ENCODE peak calls at places on chromosomes 12 and 14, in five cellular contexts. C is endothelial cell, P is choroid plexus epithelial cell, L is fibroblast of lung, O is A673. X is an unnamed sample.

GRCh38 chr12:52351196-52352059 is 15.9 kb downstream of the KRT85 start:
- DNase-seq in P (no peak), C (no peak), L (no peak), O (no peak), X (no peak)

GRCh38 chr12:100982511-100983183 is 188.1 kb downstream of the ANO4 start:
- DNase-seq in P (no peak), C (no peak), L (no peak), O (no peak), X (no peak)

GRCh38 chr12:27635349-27635972 is 60.8 kb upstream of the REP15 start:
- DNase-seq in L (peak), P (peak), C (no peak), O (peak), X (peak)

GRCh38 chr12:57627504-57628279 is 5.3 kb downstream of the B4GALNT1 start:
- DNase-seq in C (peak), O (no peak), L (no peak), P (no peak), X (no peak)

GRCh38 chr14:44963775-44964380 is 1.9 kb downstream of the TOGARAM1 start:
- DNase-seq in C (no peak), L (peak), O (no peak), P (no peak), X (no peak)

GRCh38 chr12:125193798-125194562 is 128.7 kb downstream of the AACS start:
- DNase-seq in L (peak), O (peak), C (no peak), P (no peak), X (no peak)

GRCh38 chr14:21014761-21015190 is 10.1 kb downstream of the NDRG2 start:
- DNase-seq in P (peak), L (peak), O (peak), C (peak), X (peak)

GRCh38 chr12:51198568-51199400 is 19.1 kb downstream of the POU6F1 start:
- DNase-seq in L (no peak), C (no peak), P (peak), O (no peak), X (no peak)

GRCh38 chr14:55324812-55325211 is 53.6 kb downstream of the FBXO34 start:
- DNase-seq in C (no peak), L (no peak), O (no peak), P (no peak), X (no peak)

GRCh38 chr14:102117852-102118251 is 21.8 kb upstream of the WDR20 start:
- DNase-seq in P (no peak), L (no peak), C (no peak), O (no peak), X (no peak)

GRCh38 chr12:14403711-14404164 is 38.3 kb downstream of the ATF7IP start:
- DNase-seq in O (peak), P (peak), C (no peak), L (peak), X (peak)

GRCh38 chr12:45703942-45704341 is 25.6 kb upstream of the ARID2 start:
- DNase-seq in O (no peak), L (peak), P (peak), C (no peak), X (no peak)

GRCh38 chr12:12384601-12385321 is 27.9 kb downstream of the BORCS5 start:
- DNase-seq in O (no peak), P (peak), L (peak), C (no peak), X (no peak)

GRCh38 chr12:21773263-21773741 is 1.2 kb downstream of the KCNJ8 start:
- DNase-seq in C (peak), L (peak), O (peak), P (peak), X (no peak)

GRCh38 chr14:102096569-102097188 is 9.8 kb upstream of the HSP90AA1 start:
- DNase-seq in C (peak), L (peak), O (peak), P (peak), X (peak)

GRCh38 chr12:96399081-96399918 is 939 bp downstream of the CDK17 start:
- DNase-seq in O (peak), P (peak), C (peak), L (peak), X (peak)

GRCh38 chr12:24596768-24597388 is 352.0 kb downstream of the BCAT1 start:
- DNase-seq in O (peak), C (no peak), L (peak), P (peak), X (peak)

GRCh38 chr12:26493656-26494055 is 298.3 kb downstream of the SSPN start:
- DNase-seq in O (no peak), P (no peak), L (peak), C (no peak), X (no peak)

GRCh38 chr12:124767075-124767821 is 96.4 kb downstream of the SCARB1 start:
- DNase-seq in L (peak), O (peak), P (peak), C (peak), X (peak)

GRCh38 chr14:81594012-81594411 is 60.4 kb upstream of the SEL1L start:
- DNase-seq in L (no peak), C (no peak), O (peak), P (peak), X (no peak)

DNA sequence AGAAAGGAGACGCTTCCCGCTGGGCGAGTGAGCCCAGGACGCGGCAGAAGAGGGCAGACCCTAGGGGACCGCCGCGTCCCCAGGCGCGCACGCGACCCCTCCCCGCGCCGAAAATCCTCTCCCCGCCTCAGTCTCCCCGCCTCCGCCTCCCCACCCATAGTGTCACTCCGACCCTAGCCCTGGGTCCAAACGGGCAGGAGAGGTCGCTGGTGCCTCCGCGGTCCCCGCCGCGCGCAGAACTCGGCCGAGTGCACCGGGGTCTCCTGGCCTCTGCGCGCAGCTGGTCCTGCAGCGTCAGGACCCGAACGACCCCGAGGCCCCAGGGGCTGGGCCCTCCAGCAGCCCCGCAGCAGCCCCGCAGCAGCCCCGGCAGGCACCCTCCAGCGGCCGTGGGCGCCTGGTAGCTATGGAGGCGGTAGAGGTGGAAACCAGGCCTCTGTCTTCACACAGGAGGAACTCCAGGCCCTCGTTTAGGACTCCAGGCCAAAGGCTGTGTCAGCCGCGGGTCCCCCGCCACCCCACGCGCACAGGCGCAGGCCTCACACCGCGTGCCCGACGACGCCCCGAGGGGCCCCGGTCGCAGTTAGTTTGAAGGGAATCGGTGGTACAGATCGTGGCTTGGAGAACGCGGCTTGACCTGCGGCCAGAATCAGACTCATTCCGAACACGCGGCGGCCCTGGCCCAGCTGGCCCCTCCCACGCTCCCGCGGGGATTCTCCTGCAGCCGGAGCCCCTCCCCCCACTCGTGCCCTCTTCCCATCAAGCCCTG is 60.0 kb upstream of the EIF5 start:
- DNase-seq in L (no peak), P (no peak), C (no peak), O (no peak), X (peak)
- TF ChIP-seq CTCF in L (no peak), P (no peak), C (no peak), O (no peak), X (no peak)

GRCh38 chr12:65605019-65605418 is 219.3 kb upstream of the HMGA2 start:
- DNase-seq in C (no peak), L (peak), P (peak), O (no peak), X (no peak)

GRCh38 chr12:65606008-65606766 is 218.1 kb upstream of the HMGA2 start:
- DNase-seq in C (no peak), P (no peak), O (peak), L (no peak), X (no peak)

GRCh38 chr12:65602579-65603295 is 221.5 kb upstream of the HMGA2 start:
- DNase-seq in C (peak), O (peak), P (peak), L (peak), X (peak)

GRCh38 chr12:65602191-65602578 is 222.1 kb upstream of the HMGA2 start:
- DNase-seq in C (no peak), L (peak), P (no peak), O (no peak), X (no peak)

DNA sequence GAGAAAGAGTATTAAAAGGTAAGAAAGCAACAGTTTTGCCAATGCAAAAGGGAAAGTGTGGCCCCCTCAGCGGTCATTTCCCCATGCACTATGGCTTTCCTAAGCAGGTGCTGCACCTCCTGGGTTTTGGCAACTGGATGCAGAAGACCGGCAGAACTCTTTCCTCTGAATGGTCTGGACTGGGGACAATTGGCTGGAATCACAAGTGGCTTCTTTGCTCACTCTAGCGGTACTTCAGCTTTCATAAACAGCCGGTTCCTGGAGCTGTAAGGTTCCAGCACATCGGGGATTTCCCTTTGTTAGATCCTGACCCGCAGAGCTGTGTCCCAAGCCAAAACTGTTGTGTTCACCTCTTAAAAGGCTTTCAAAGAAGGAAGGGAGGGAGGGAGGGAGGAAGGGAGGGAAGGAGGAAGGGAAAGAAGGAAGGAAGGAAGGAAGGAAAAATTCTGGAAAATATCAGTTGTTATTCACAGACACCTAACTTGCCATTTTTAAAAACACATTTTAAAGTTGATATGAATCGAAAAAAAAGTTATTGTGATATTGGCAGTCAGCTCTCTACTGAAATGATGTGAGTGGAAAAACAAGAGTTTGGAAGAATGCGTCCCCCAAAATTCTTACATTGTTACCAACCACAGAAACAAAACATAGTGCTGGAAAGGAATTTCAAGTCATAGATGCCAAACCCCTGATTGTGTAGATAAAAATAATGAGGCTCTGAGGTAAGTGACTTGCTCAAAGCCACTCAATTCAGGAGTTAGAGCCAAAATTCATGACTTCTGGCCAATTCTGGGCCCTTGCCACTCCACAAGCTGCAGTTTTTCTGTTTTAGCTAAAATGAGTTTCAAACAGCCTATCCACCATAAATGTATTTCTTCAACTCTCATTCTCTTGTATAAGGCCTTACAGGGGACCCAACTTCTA is 220.6 kb upstream of the HMGA2 start:
- DNase-seq in P (peak), L (peak), O (peak), C (no peak), X (no peak)
- TF ChIP-seq CTCF in P (no peak), L (no peak), O (no peak), C (no peak), X (no peak)

GRCh38 chr14:34875031-34875922 is at the start of gene BAZ1A:
- DNase-seq in L (peak), O (peak), P (peak), C (no peak), X (peak)
- TF ChIP-seq CTCF in L (no peak), O (no peak), P (no peak), C (no peak), X (peak)

DNA sequence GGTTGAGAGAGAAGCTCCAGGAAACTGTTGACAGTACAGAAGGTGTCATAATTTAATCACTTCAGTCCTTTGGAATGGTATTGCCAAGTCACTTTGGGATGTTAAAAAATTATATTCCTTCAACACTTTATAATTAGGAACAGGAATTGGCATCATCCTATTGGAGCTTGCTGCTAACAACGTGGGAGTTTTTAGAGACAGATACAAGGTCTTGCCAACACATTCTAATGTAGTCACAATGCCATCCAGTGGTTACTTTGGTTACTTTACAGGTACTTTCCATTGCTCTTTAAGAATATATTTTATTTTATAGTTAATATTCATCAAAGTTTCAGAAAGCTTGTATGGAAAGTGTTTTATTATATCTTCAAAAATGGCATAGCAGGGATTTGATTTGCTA is 310.1 kb downstream of the SYT1 start:
- DNase-seq in O (peak), P (peak), C (no peak), L (peak), X (no peak)
- TF ChIP-seq CTCF in O (peak), P (peak), C (no peak), L (peak), X (no peak)

DNA sequence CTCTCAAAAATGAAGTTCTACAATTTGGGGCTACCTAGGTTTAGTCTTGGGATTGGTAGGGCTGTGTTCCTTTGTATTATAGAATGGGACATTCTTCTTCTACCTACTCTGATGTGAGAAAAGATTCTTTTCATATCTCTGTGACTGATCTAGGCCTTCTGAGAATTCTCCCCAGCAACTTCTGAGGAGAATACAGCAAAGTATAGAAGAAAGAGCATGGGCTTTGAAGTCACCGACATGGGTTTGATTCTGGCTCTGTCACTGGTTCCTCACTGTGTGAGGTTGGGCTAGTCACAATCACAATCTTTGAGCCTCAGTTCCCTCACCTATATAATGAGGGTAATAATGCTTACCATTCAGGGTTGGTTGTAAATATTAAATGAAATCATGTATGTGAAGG is 5.0 kb downstream of the ATN1 start:
- DNase-seq in P (no peak), O (no peak), L (no peak), C (no peak), X (no peak)
- TF ChIP-seq CTCF in P (no peak), O (no peak), L (no peak), C (no peak), X (no peak)

GRCh38 chr12:132075714-132076553 is 68.2 kb downstream of the DDX51 start:
- DNase-seq in C (no peak), L (no peak), P (no peak), O (no peak), X (no peak)

GRCh38 chr12:132074216-132074615 is 69.9 kb downstream of the DDX51 start:
- DNase-seq in C (no peak), L (no peak), O (no peak), P (no peak), X (no peak)

GRCh38 chr12:132077322-132078100 is 66.6 kb downstream of the DDX51 start:
- DNase-seq in O (no peak), P (no peak), L (no peak), C (no peak), X (no peak)

GRCh38 chr12:132078190-132078589 is 65.9 kb downstream of the DDX51 start:
- DNase-seq in L (peak), P (peak), O (peak), C (no peak), X (no peak)

GRCh38 chr12:132075026-132075713 is 68.9 kb downstream of the DDX51 start:
- DNase-seq in O (no peak), L (no peak), C (no peak), P (peak), X (no peak)
- TF ChIP-seq CTCF in O (peak), L (no peak), C (peak), P (peak), X (no peak)

GRCh38 chr12:121915841-121916321 is 2.5 kb upstream of the CFAP251 start:
- DNase-seq in P (peak), L (no peak), C (no peak), O (peak), X (no peak)

GRCh38 chr12:121918679-121919038 is 267 bp downstream of the CFAP251 start:
- DNase-seq in P (no peak), L (no peak), O (no peak), C (no peak), X (no peak)

GRCh38 chr12:121916719-121917118 is 1.7 kb upstream of the CFAP251 start:
- DNase-seq in L (peak), P (peak), C (peak), O (peak), X (no peak)

GRCh38 chr12:121921106-121921505 is 2.7 kb downstream of the CFAP251 start:
- DNase-seq in P (no peak), L (no peak), C (no peak), O (no peak), X (no peak)

GRCh38 chr12:121917950-121918678 is at the start of gene CFAP251:
- DNase-seq in L (peak), P (peak), C (peak), O (peak), X (peak)
- TF ChIP-seq CTCF in L (peak), P (peak), C (peak), O (peak), X (peak)

GRCh38 chr14:59123975-59124374 is 64.5 kb upstream of the DAAM1 start:
- DNase-seq in P (peak), L (no peak), C (no peak), O (peak), X (no peak)
- TF ChIP-seq CTCF in P (peak), L (no peak), C (no peak), O (peak), X (no peak)

GRCh38 chr12:123237646-123238329 is 4.6 kb downstream of the MTRFR start:
- DNase-seq in C (peak), P (peak), O (peak), L (peak), X (peak)
- TF ChIP-seq CTCF in C (peak), P (peak), O (peak), L (peak), X (peak)

GRCh38 chr14:76514599-76514998 is 138.7 kb downstream of the ESRRB start:
- DNase-seq in L (peak), O (peak), C (no peak), P (peak), X (no peak)
- TF ChIP-seq CTCF in L (peak), O (peak), C (no peak), P (peak), X (no peak)

X was measured in GM13976.